ENCODE peak calls at places on chromosomes 13 and 19, in six cellular contexts. One of them, this sample, is unnamed.

GRCh38 chr13:30647420-30647819 is 29.7 kb downstream of the USPL1 start:
- DNase-seq in BE2C: no peak
- DNase-seq in head of caudate nucleus: no peak
- DNase-seq in activated CD4-positive, alpha-beta T cell treated with anti-CD3 and anti-CD28 coated beads, Interleukin-2, amount 10 ng/mL, durations not matched to agents 7 days and 5 days: no peak
- DNase-seq in sigmoid colon: no peak
- DNase-seq in activated naive CD8-positive, alpha-beta T cell treated with anti-CD3 and anti-CD28 coated beads, Interleukin-2, amount 50 U/mL, for 24 hours: no peak
- DNase-seq in this sample: no peak

GRCh38 chr13:30477346-30478235 is 11.9 kb upstream of the HMGB1 start:
- DNase-seq in BE2C: no peak
- DNase-seq in head of caudate nucleus: no peak
- DNase-seq in activated CD4-positive, alpha-beta T cell treated with anti-CD3 and anti-CD28 coated beads, Interleukin-2, amount 10 ng/mL, durations not matched to agents 7 days and 5 days: no peak
- DNase-seq in sigmoid colon: no peak
- DNase-seq in activated naive CD8-positive, alpha-beta T cell treated with anti-CD3 and anti-CD28 coated beads, Interleukin-2, amount 50 U/mL, for 24 hours: no peak
- DNase-seq in this sample: no peak

GRCh38 chr19:46722421-46723022 is 5.6 kb upstream of the PRKD2 start:
- DNase-seq in BE2C: no peak
- DNase-seq in head of caudate nucleus: no peak
- DNase-seq in activated CD4-positive, alpha-beta T cell treated with anti-CD3 and anti-CD28 coated beads, Interleukin-2, amount 10 ng/mL, durations not matched to agents 7 days and 5 days: no peak
- DNase-seq in sigmoid colon: no peak
- DNase-seq in activated naive CD8-positive, alpha-beta T cell treated with anti-CD3 and anti-CD28 coated beads, Interleukin-2, amount 50 U/mL, for 24 hours: no peak
- DNase-seq in this sample: no peak

GRCh38 chr19:49436381-49437017 is 4.8 kb downstream of the SLC17A7 start:
- DNase-seq in BE2C: peak; percentile 81
- DNase-seq in head of caudate nucleus: no peak
- DNase-seq in activated CD4-positive, alpha-beta T cell treated with anti-CD3 and anti-CD28 coated beads, Interleukin-2, amount 10 ng/mL, durations not matched to agents 7 days and 5 days: peak; percentile 54
- DNase-seq in sigmoid colon: no peak
- DNase-seq in activated naive CD8-positive, alpha-beta T cell treated with anti-CD3 and anti-CD28 coated beads, Interleukin-2, amount 50 U/mL, for 24 hours: peak; percentile 80
- DNase-seq in this sample: no peak

GRCh38 chr13:45768668-45769067 is 66.5 kb downstream of the CBY2 start:
- DNase-seq in BE2C: no peak
- DNase-seq in head of caudate nucleus: no peak
- DNase-seq in activated CD4-positive, alpha-beta T cell treated with anti-CD3 and anti-CD28 coated beads, Interleukin-2, amount 10 ng/mL, durations not matched to agents 7 days and 5 days: no peak
- DNase-seq in sigmoid colon: no peak
- DNase-seq in activated naive CD8-positive, alpha-beta T cell treated with anti-CD3 and anti-CD28 coated beads, Interleukin-2, amount 50 U/mL, for 24 hours: no peak
- DNase-seq in this sample: no peak

GRCh38 chr13:25085125-25085742 is 10.7 kb upstream of the PABPC3 start:
- DNase-seq in BE2C: peak; percentile 46
- DNase-seq in head of caudate nucleus: peak; percentile 83
- DNase-seq in activated CD4-positive, alpha-beta T cell treated with anti-CD3 and anti-CD28 coated beads, Interleukin-2, amount 10 ng/mL, durations not matched to agents 7 days and 5 days: peak; percentile 29
- DNase-seq in sigmoid colon: no peak
- DNase-seq in activated naive CD8-positive, alpha-beta T cell treated with anti-CD3 and anti-CD28 coated beads, Interleukin-2, amount 50 U/mL, for 24 hours: peak; percentile 5
- DNase-seq in this sample: no peak

GRCh38 chr19:33022472-33023116 is 42.1 kb downstream of the RHPN2 start:
- DNase-seq in BE2C: no peak
- DNase-seq in head of caudate nucleus: no peak
- DNase-seq in activated CD4-positive, alpha-beta T cell treated with anti-CD3 and anti-CD28 coated beads, Interleukin-2, amount 10 ng/mL, durations not matched to agents 7 days and 5 days: no peak
- DNase-seq in sigmoid colon: no peak
- DNase-seq in activated naive CD8-positive, alpha-beta T cell treated with anti-CD3 and anti-CD28 coated beads, Interleukin-2, amount 50 U/mL, for 24 hours: no peak
- DNase-seq in this sample: no peak

GRCh38 chr19:29308977-29309520 is 96.1 kb upstream of the UQCRFS1 start:
- DNase-seq in BE2C: no peak
- DNase-seq in head of caudate nucleus: no peak
- DNase-seq in activated CD4-positive, alpha-beta T cell treated with anti-CD3 and anti-CD28 coated beads, Interleukin-2, amount 10 ng/mL, durations not matched to agents 7 days and 5 days: no peak
- DNase-seq in sigmoid colon: no peak
- DNase-seq in activated naive CD8-positive, alpha-beta T cell treated with anti-CD3 and anti-CD28 coated beads, Interleukin-2, amount 50 U/mL, for 24 hours: no peak
- DNase-seq in this sample: no peak

GRCh38 chr13:33862006-33862405 is 44.1 kb downstream of the RFC3 start:
- DNase-seq in BE2C: no peak
- DNase-seq in head of caudate nucleus: no peak
- DNase-seq in activated CD4-positive, alpha-beta T cell treated with anti-CD3 and anti-CD28 coated beads, Interleukin-2, amount 10 ng/mL, durations not matched to agents 7 days and 5 days: no peak
- DNase-seq in sigmoid colon: no peak
- DNase-seq in activated naive CD8-positive, alpha-beta T cell treated with anti-CD3 and anti-CD28 coated beads, Interleukin-2, amount 50 U/mL, for 24 hours: no peak
- DNase-seq in this sample: no peak

GRCh38 chr13:24557121-24557520 is 44.5 kb upstream of the PARP4 start:
- DNase-seq in BE2C: no peak
- DNase-seq in head of caudate nucleus: no peak
- DNase-seq in activated CD4-positive, alpha-beta T cell treated with anti-CD3 and anti-CD28 coated beads, Interleukin-2, amount 10 ng/mL, durations not matched to agents 7 days and 5 days: no peak
- DNase-seq in sigmoid colon: no peak
- DNase-seq in activated naive CD8-positive, alpha-beta T cell treated with anti-CD3 and anti-CD28 coated beads, Interleukin-2, amount 50 U/mL, for 24 hours: no peak
- DNase-seq in this sample: no peak

GRCh38 chr13:110434629-110435028 is 126.9 kb downstream of the RAB20 start:
- DNase-seq in BE2C: no peak
- DNase-seq in head of caudate nucleus: no peak
- DNase-seq in activated CD4-positive, alpha-beta T cell treated with anti-CD3 and anti-CD28 coated beads, Interleukin-2, amount 10 ng/mL, durations not matched to agents 7 days and 5 days: no peak
- DNase-seq in sigmoid colon: no peak
- DNase-seq in activated naive CD8-positive, alpha-beta T cell treated with anti-CD3 and anti-CD28 coated beads, Interleukin-2, amount 50 U/mL, for 24 hours: no peak
- DNase-seq in this sample: no peak

GRCh38 chr13:43127827-43128226 is 104.4 kb downstream of the DNAJC15 start:
- DNase-seq in BE2C: no peak
- DNase-seq in head of caudate nucleus: no peak
- DNase-seq in activated CD4-positive, alpha-beta T cell treated with anti-CD3 and anti-CD28 coated beads, Interleukin-2, amount 10 ng/mL, durations not matched to agents 7 days and 5 days: peak; percentile 9
- DNase-seq in sigmoid colon: no peak
- DNase-seq in activated naive CD8-positive, alpha-beta T cell treated with anti-CD3 and anti-CD28 coated beads, Interleukin-2, amount 50 U/mL, for 24 hours: no peak
- DNase-seq in this sample: no peak

GRCh38 chr13:79226938-79227337 is 179.1 kb downstream of the RBM26 start:
- DNase-seq in BE2C: no peak
- DNase-seq in head of caudate nucleus: no peak
- DNase-seq in activated CD4-positive, alpha-beta T cell treated with anti-CD3 and anti-CD28 coated beads, Interleukin-2, amount 10 ng/mL, durations not matched to agents 7 days and 5 days: no peak
- DNase-seq in sigmoid colon: no peak
- DNase-seq in activated naive CD8-positive, alpha-beta T cell treated with anti-CD3 and anti-CD28 coated beads, Interleukin-2, amount 50 U/mL, for 24 hours: no peak
- DNase-seq in this sample: no peak